ENCODE peak calls at places on chromosomes 7 and 10, in seven cellular contexts. Y is aorta, I is cardiac muscle cell, E is right cardiac atrium, P is hepatocyte, F is astrocyte, W is suprapubic skin. B is an unnamed sample.

GRCh38 chr7:79612027-79612426 is 158.6 kb upstream of the MAGI2 start:
- DNase-seq in Y (no peak), W (no peak), F (no peak), I (no peak), E (no peak), P (no peak), B (no peak)

GRCh38 chr10:62095341-62096071 is 173.1 kb downstream of the RTKN2 start:
- DNase-seq in W (no peak), I (peak; percentile 80), F (peak; percentile 71), Y (no peak), E (no peak), P (no peak), B (no peak)

GRCh38 chr7:58086461-58086860 is 636.5 kb downstream of the ZNF716 start:
- DNase-seq in E (peak; percentile 56), Y (peak; percentile 31), P (no peak), F (no peak), W (no peak), I (no peak), B (no peak)

GRCh38 chr10:131271195-131271880 is 40.2 kb downstream of the TCERG1L start:
- DNase-seq in F (no peak), W (peak; percentile 62), E (no peak), Y (no peak), P (no peak), I (no peak), B (no peak)

GRCh38 chr7:19587291-19587690 is 121.5 kb downstream of the POLR1F start:
- DNase-seq in F (no peak), Y (no peak), I (peak; percentile 6), E (no peak), P (no peak), W (no peak), B (no peak)

GRCh38 chr7:52555805-52556204 is 479.6 kb upstream of the POM121L12 start:
- DNase-seq in Y (no peak), E (no peak), P (no peak), F (no peak), W (no peak), I (no peak), B (no peak)

GRCh38 chr10:7357193-7357592 is 53.6 kb downstream of the SFMBT2 start:
- DNase-seq in W (no peak), I (no peak), P (no peak), F (no peak), E (no peak), Y (no peak), B (no peak)

GRCh38 chr10:22686347-22686746 is 28.0 kb downstream of the PIP4K2A start:
- DNase-seq in Y (no peak), W (no peak), I (no peak), F (no peak), E (no peak), P (no peak), B (no peak)

GRCh38 chr10:108358912-108359311 is 1194.4 kb upstream of the SORCS1 start:
- DNase-seq in F (peak; percentile 96), W (no peak), P (peak; percentile 52), E (no peak), I (peak; percentile 83), Y (no peak), B (no peak)

GRCh38 chr10:43376828-43377227 is 5.4 kb downstream of the FXYD4 start:
- DNase-seq in Y (peak; percentile 15), I (no peak), P (no peak), W (no peak), F (no peak), E (no peak), B (no peak)

GRCh38 chr10:126904807-126905686 is at the start of gene DOCK1:
- DNase-seq in Y (peak; percentile 81), F (peak; percentile 55), W (peak; percentile 85), E (peak; percentile 88), I (peak; percentile 78), P (peak; percentile 86), B (no peak)

GRCh38 chr10:91220954-91221696 is 662 bp downstream of the PCGF5 start:
- DNase-seq in P (no peak), W (peak; percentile 80), E (peak; percentile 70), I (peak; percentile 21), Y (peak; percentile 59), F (peak; percentile 10), B (no peak)

GRCh38 chr7:2102375-2102723 is 130.4 kb downstream of the MAD1L1 start:
- DNase-seq in E (no peak), W (no peak), I (no peak), Y (no peak), P (no peak), F (no peak), B (no peak)

GRCh38 chr10:3010819-3011422 is 56.4 kb upstream of the PFKP start:
- DNase-seq in P (peak; percentile 70), E (no peak), F (peak; percentile 12), Y (no peak), I (peak; percentile 4), W (no peak), B (no peak)

GRCh38 chr7:88759216-88759955 is at the start of gene ZNF804B:
- DNase-seq in I (no peak), Y (peak; percentile 38), E (peak; percentile 72), P (peak; percentile 34), F (no peak), W (peak; percentile 78), B (no peak)

GRCh38 chr10:105726149-105726548 is 1085.1 kb downstream of the SORCS3 start:
- DNase-seq in I (no peak), P (no peak), Y (no peak), E (no peak), F (no peak), W (no peak), B (no peak)

GRCh38 chr10:109912335-109913282 is 10.7 kb downstream of the XPNPEP1 start:
- DNase-seq in F (peak; percentile 99), W (no peak), Y (no peak), I (no peak), E (no peak), P (peak; percentile 28), B (no peak)

GRCh38 chr10:109915566-109915965 is 7.7 kb downstream of the XPNPEP1 start:
- DNase-seq in I (no peak), Y (no peak), W (no peak), F (peak; percentile 46), P (no peak), E (no peak), B (no peak)

GRCh38 chr10:109911903-109912302 is 11.4 kb downstream of the XPNPEP1 start:
- DNase-seq in E (no peak), W (no peak), P (no peak), Y (no peak), F (no peak), I (no peak), B (no peak)

GRCh38 chr10:109914966-109915365 is 8.3 kb downstream of the XPNPEP1 start:
- DNase-seq in I (peak; percentile 86), E (no peak), W (no peak), P (peak; percentile 83), F (peak; percentile 97), Y (no peak), B (no peak)

DNA sequence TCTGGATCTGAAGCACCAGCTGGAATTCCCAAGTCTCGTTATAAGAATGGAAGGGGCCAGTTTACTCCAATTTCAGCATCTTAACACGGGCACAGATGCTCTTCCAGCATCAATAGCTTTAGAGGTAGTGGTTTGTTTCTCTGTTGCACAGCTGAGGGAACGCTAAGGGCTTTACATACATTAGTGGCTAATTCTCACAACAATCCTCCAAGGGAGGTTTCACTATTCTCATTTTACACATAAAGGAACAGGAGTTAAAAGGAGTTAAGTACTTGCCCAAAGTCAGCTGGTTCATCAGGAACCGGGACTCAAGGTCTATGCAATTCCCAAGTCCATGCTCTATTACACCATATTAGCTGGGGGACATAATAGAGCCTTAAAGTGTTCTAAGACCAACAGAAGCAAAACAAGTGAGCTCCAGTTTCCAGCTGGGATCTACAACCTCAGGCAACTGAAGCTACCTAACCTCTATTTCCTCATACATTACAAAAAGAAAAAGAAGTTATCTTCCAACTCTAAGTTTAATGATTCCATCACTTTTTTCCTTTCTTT is 9.9 kb downstream of the XPNPEP1 start:
- DNase-seq in Y (no peak), E (no peak), P (no peak), F (no peak), I (no peak), W (no peak), B (no peak)
- H3K27ac ChIP-seq in Y (peak overlapping the region; percentile 95), E (no peak overlapping the region), P (peak overlapping the region; percentile 90), F (peak overlapping the region; percentile 69), I (no peak overlapping the region), W (peak overlapping the region; percentile 70), B (peak overlapping the region; percentile 56)

GRCh38 chr10:100482181-100482833 is 19.5 kb downstream of the WNT8B start:
- DNase-seq in P (peak; percentile 88), I (peak; percentile 76), Y (peak; percentile 86), W (peak; percentile 84), F (peak; percentile 48), E (peak; percentile 86), B (no peak)
- H3K4me3 ChIP-seq in P (peak overlapping the region; percentile 34), I (peak overlapping the region; percentile 34), Y (no peak overlapping the region), W (peak overlapping the region; percentile 54), F (peak overlapping the region; percentile 57), E (peak overlapping the region; percentile 33), B (peak overlapping the region; percentile 72)

GRCh38 chr7:142819530-142819929 is 35.3 kb upstream of the EPHB6 start:
- DNase-seq in P (no peak), W (no peak), Y (no peak), I (no peak), E (no peak), F (no peak), B (no peak)

GRCh38 chr7:142828101-142828500 is 26.8 kb upstream of the EPHB6 start:
- DNase-seq in P (no peak), W (no peak), I (no peak), Y (no peak), F (no peak), E (no peak), B (no peak)

GRCh38 chr7:142817506-142817905 is 37.4 kb upstream of the EPHB6 start:
- DNase-seq in W (no peak), I (no peak), P (no peak), Y (no peak), F (peak; percentile 10), E (no peak), B (no peak)

GRCh38 chr7:142822714-142823113 is 32.2 kb upstream of the EPHB6 start:
- DNase-seq in E (no peak), P (no peak), I (no peak), F (no peak), Y (no peak), W (no peak), B (no peak)
- H3K27ac ChIP-seq in E (no peak overlapping the region), P (no peak overlapping the region), I (no peak overlapping the region), F (no peak overlapping the region), Y (no peak overlapping the region), W (no peak overlapping the region), B (no peak overlapping the region)

GRCh38 chr7:102284399-102284798 is 2.3 kb upstream of the SH2B2 start:
- DNase-seq in Y (no peak), I (no peak), F (no peak), W (no peak), P (no peak), E (no peak), B (no peak)
- H3K4me3 ChIP-seq in Y (no peak overlapping the region), I (no peak overlapping the region), F (no peak overlapping the region), W (no peak overlapping the region), P (no peak overlapping the region), E (no peak overlapping the region), B (no peak overlapping the region)

GRCh38 chr10:88332526-88333265 is 250.4 kb downstream of the RNLS start:
- DNase-seq in W (no peak), Y (no peak), I (no peak), E (no peak), P (no peak), F (no peak), B (no peak)

GRCh38 chr10:88337134-88337533 is 246.0 kb downstream of the RNLS start:
- DNase-seq in W (no peak), I (no peak), P (no peak), F (no peak), Y (no peak), E (no peak), B (no peak)

GRCh38 chr10:88336316-88336715 is 246.8 kb downstream of the RNLS start:
- DNase-seq in E (no peak), F (no peak), W (no peak), Y (no peak), P (no peak), I (no peak), B (no peak)
- H3K27ac ChIP-seq in E (no peak overlapping the region), F (no peak overlapping the region), W (no peak overlapping the region), Y (no peak overlapping the region), P (no peak overlapping the region), I (no peak overlapping the region), B (no peak overlapping the region)

B was measured in esophagus squamous epithelium.